ENCODE peak calls at places on chromosomes 1 and 21, in nine cellular contexts. Z, U, T, G, V, X, N, W and H are unnamed samples.

GRCh38 chr1:155125946-155126493 is 1.7 kb upstream of the EFNA1 start:
- DNase-seq in Z (peak), U (peak), T (no peak), G (peak), V (no peak), X (no peak), N (no peak), W (peak), H (peak)

GRCh38 chr1:210681158-210681557 is 352.5 kb downstream of the HHAT start:
- DNase-seq in Z (no peak), U (no peak), T (no peak), G (no peak), V (no peak), X (no peak), N (no peak), W (no peak), H (no peak)

GRCh38 chr1:41492341-41492848 is 7.9 kb upstream of the EDN2 start:
- DNase-seq in Z (no peak), U (no peak), T (peak), G (peak), V (no peak), X (no peak), N (no peak), W (no peak), H (peak)

GRCh38 chr21:21714396-21714795 is 716.2 kb downstream of the NCAM2 start:
- DNase-seq in Z (no peak), U (no peak), T (peak), G (no peak), V (peak), X (no peak), N (no peak), W (no peak), H (no peak)

GRCh38 chr1:177181631-177182291 is 11.0 kb downstream of the BRINP2 start:
- DNase-seq in Z (peak), U (peak), T (peak), G (peak), V (peak), X (no peak), N (peak), W (peak), H (peak)

GRCh38 chr1:12499574-12500245 is 118.3 kb downstream of the DHRS3 start:
- DNase-seq in Z (no peak), U (no peak), T (no peak), G (no peak), V (no peak), X (no peak), N (no peak), W (no peak), H (no peak)

GRCh38 chr21:35713914-35714313 is 346.4 kb downstream of the SETD4 start:
- DNase-seq in Z (no peak), U (no peak), T (no peak), G (no peak), V (no peak), X (no peak), N (no peak), W (no peak), H (no peak)

GRCh38 chr21:45768011-45768740 is 124.7 kb downstream of the PCBP3 start:
- DNase-seq in Z (no peak), U (no peak), T (no peak), G (no peak), V (no peak), X (no peak), N (no peak), W (no peak), H (no peak)

GRCh38 chr21:38824124-38824822 is 18.5 kb downstream of the ETS2 start:
- DNase-seq in Z (no peak), U (peak), T (no peak), G (no peak), V (peak), X (no peak), N (no peak), W (no peak), H (no peak)

GRCh38 chr1:85135456-85135798 is 65.4 kb downstream of the SYDE2 start:
- DNase-seq in Z (no peak), U (peak), T (peak), G (no peak), V (no peak), X (no peak), N (no peak), W (no peak), H (no peak)

GRCh38 chr1:26472901-26473845 is 933 bp downstream of the HMGN2 start:
- DNase-seq in Z (peak), U (peak), T (peak), G (peak), V (peak), X (peak), N (peak), W (peak), H (peak)
- TF ChIP-seq CTCF in Z (no peak), U (no peak), T (no peak), G (no peak), V (no peak), X (no peak), N (no peak), W (no peak), H (no peak)

GRCh38 chr1:8411803-8412182 is 93.9 kb downstream of the SLC45A1 start:
- DNase-seq in Z (no peak), U (no peak), T (no peak), G (no peak), V (no peak), X (no peak), N (no peak), W (no peak), H (no peak)

GRCh38 chr1:8409666-8410065 is 91.8 kb downstream of the SLC45A1 start:
- DNase-seq in Z (no peak), U (no peak), T (no peak), G (no peak), V (no peak), X (no peak), N (no peak), W (no peak), H (no peak)

GRCh38 chr1:8409107-8409506 is 91.2 kb downstream of the SLC45A1 start:
- DNase-seq in Z (no peak), U (no peak), T (peak), G (no peak), V (no peak), X (no peak), N (no peak), W (no peak), H (no peak)

GRCh38 chr1:8410791-8411190 is 92.9 kb downstream of the SLC45A1 start:
- DNase-seq in Z (no peak), U (no peak), T (no peak), G (no peak), V (no peak), X (no peak), N (no peak), W (no peak), H (no peak)

DNA sequence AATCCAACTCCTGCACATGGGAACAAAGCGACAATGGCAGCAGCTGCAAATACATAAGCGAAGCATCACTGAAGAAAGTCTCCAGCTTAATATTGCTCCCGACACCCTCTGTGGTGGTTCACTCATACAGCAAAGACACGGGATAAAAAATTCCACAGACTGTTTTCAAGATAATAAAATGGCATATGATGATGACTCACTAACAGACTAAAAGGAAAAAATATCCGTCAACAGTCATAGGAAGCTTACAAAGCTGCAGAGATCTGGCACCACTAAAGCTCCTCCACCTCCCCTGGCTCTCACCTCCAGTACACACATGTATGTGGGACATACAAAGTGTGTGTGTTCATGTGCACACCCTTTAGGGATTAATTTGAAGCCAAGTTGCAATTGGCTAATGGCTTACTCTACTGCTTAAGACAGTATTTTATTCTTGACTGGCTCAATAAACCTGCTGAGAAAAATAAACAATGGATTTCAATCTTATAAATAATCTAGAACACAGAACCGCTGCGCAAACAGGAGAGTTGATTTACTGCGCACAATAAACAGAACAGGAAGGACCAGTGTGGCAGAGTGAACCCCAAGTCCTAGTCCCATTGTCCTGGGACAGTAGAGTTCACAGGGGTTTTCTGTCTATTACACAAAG is 94.4 kb downstream of the SLC45A1 start:
- DNase-seq in Z (no peak), U (no peak), T (peak), G (no peak), V (peak), X (no peak), N (no peak), W (no peak), H (no peak)
- TF ChIP-seq CTCF in Z (no peak), U (no peak), T (no peak), G (no peak), V (no peak), X (peak), N (no peak), W (no peak), H (no peak)

DNA sequence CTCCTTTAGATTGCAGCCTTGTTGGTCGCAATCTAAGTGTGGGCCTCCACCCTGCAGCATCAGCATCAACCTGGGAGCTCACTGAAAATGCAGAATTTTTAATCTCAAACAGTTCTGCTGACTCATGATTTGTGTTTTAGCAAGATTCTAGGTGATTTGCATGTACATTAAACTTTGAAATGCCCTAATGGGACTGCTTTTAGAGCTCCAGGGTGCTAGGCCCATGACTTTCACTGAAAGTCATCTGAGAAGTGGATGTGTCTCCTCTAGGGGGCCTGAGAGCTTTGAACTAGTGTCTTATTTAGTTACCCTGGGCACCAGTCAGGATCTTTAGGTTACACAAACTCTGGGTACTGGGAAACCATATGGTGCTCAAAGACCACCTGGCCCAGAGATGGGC is 9.0 kb downstream of the TRIM67 start:
- DNase-seq in Z (no peak), U (no peak), T (no peak), G (no peak), V (no peak), X (no peak), N (no peak), W (no peak), H (no peak)
- TF ChIP-seq CTCF in Z (no peak), U (no peak), T (no peak), G (no peak), V (peak), X (no peak), N (peak), W (no peak), H (peak)

DNA sequence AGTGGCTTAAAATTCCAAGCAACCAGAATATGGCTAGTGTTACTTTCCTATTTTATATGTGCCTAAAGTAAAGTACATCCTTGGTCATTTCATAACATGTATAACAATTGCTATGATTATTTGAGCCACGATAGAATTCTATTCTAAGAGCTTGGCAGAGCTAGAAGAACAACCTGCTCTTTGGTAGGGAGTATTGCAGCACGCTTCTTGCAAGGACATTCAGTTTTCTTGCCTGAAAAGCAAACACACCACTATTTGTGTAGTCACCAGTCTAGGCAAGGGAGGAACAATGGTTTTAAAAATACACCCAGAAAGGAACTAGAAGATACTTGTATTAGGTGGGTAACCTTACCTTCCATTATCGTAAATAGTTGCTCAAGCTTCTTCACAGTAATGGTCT is 51.5 kb downstream of the CNST start:
- DNase-seq in Z (no peak), U (peak), T (no peak), G (no peak), V (no peak), X (no peak), N (no peak), W (no peak), H (no peak)
- TF ChIP-seq CTCF in Z (no peak), U (no peak), T (no peak), G (no peak), V (no peak), X (no peak), N (no peak), W (no peak), H (no peak)

GRCh38 chr1:168065511-168065910 is 71.2 kb downstream of the GPR161 start:
- DNase-seq in Z (no peak), U (no peak), T (no peak), G (no peak), V (no peak), X (no peak), N (no peak), W (no peak), H (no peak)

GRCh38 chr1:168064216-168064615 is 72.5 kb downstream of the GPR161 start:
- DNase-seq in Z (no peak), U (no peak), T (no peak), G (no peak), V (no peak), X (no peak), N (no peak), W (no peak), H (no peak)

GRCh38 chr1:168069384-168069783 is 67.3 kb downstream of the GPR161 start:
- DNase-seq in Z (no peak), U (no peak), T (no peak), G (no peak), V (no peak), X (no peak), N (no peak), W (no peak), H (no peak)
- TF ChIP-seq CTCF in Z (no peak), U (no peak), T (no peak), G (peak), V (no peak), X (no peak), N (no peak), W (no peak), H (no peak)

GRCh38 chr1:98107256-98107655 is 186.4 kb upstream of the DPYD start:
- DNase-seq in Z (no peak), U (no peak), T (no peak), G (no peak), V (no peak), X (no peak), N (no peak), W (no peak), H (no peak)

GRCh38 chr1:98104285-98104684 is 183.5 kb upstream of the DPYD start:
- DNase-seq in Z (no peak), U (no peak), T (peak), G (no peak), V (peak), X (no peak), N (no peak), W (no peak), H (no peak)

GRCh38 chr1:98102369-98103030 is 181.7 kb upstream of the DPYD start:
- DNase-seq in Z (no peak), U (no peak), T (no peak), G (no peak), V (peak), X (no peak), N (no peak), W (no peak), H (no peak)

GRCh38 chr1:98101364-98101763 is 180.5 kb upstream of the DPYD start:
- DNase-seq in Z (no peak), U (no peak), T (no peak), G (no peak), V (no peak), X (no peak), N (no peak), W (no peak), H (no peak)

GRCh38 chr1:98103617-98104284 is 182.9 kb upstream of the DPYD start:
- DNase-seq in Z (no peak), U (no peak), T (peak), G (no peak), V (no peak), X (no peak), N (no peak), W (no peak), H (no peak)
- TF ChIP-seq CTCF in Z (no peak), U (no peak), T (no peak), G (no peak), V (peak), X (no peak), N (no peak), W (no peak), H (no peak)

GRCh38 chr1:18955442-18956188 is 861 bp downstream of the IFFO2 start:
- DNase-seq in Z (peak), U (peak), T (no peak), G (peak), V (no peak), X (no peak), N (peak), W (peak), H (peak)
- TF ChIP-seq CTCF in Z (no peak), U (no peak), T (peak), G (no peak), V (no peak), X (no peak), N (peak), W (no peak), H (no peak)

DNA sequence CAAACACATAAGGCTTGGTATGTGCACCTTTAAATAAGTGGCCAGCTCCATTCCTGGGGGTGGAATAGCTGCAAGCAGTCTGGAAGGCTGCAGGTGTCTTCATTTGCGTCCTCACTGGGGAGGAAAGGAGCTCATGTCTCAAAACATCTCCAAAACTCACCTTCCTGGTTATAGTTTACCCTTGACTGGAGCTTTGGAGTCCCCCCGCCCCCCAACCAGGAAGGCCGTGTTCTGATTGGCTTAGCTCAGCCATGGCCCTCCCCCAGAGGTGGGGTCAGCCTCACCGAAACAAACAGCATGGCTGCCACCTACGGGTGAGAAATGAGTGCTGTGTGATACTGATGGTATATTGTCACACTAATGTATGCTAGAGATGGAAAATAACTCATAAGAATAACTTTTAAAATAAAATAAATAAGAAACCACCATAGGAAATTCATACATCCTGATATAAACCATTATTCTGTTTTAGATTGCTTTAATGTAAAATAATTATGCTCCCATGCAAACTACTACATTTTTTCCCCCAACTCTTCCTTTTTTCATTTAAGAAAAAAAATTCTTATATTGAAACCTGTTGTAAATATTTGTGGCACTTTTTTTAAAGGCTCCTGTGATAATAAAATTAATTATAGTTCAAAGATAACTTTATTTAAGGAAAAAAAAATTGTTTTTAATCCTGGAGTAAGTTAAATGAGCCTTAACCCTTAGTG is 90.8 kb downstream of the ZP4 start:
- DNase-seq in Z (peak), U (peak), T (peak), G (peak), V (no peak), X (no peak), N (peak), W (peak), H (peak)
- TF ChIP-seq CTCF in Z (no peak), U (peak), T (peak), G (no peak), V (no peak), X (no peak), N (peak), W (peak), H (peak)

DNA sequence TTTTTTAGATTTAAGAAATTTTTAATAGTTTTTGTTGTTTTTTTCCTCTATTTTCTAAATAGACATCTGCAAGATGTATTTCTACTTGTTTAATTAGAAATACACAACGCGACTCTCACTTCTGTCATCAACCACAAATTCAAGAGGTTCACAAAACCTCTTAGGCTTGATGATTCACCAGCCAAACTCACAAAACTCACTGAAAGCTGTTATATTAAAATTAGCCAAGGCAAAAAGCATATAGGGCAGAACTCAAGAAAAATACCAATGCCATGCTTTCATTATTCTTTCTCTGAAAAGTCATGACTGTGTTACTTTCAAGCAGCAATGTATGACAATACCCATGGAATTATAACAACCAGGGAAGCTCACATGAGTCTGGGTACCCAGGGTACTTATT is 487.0 kb upstream of the RGS18 start:
- DNase-seq in Z (no peak), U (no peak), T (peak), G (no peak), V (no peak), X (no peak), N (no peak), W (no peak), H (no peak)
- TF ChIP-seq CTCF in Z (no peak), U (no peak), T (no peak), G (no peak), V (no peak), X (no peak), N (no peak), W (no peak), H (no peak)